ENCODE peak calls at places on chromosomes 4 and X, in seven cellular contexts. X is kidney glomerular epithelial cell, H is NCI-H187, V is HuH-7.5, F is GM19239, M is left ventricle myocardium inferior, L is Kasumi-1. K is an unnamed sample.
A peak's percentile ranks its signal among the peaks of the same experiment; 100 is the strongest.

GRCh38 chr4:27836505-27836904 is 975.9 kb downstream of the STIM2 start:
- DNase-seq in X (no peak), H (no peak), V (no peak), F (no peak), M (no peak), L (no peak), K (no peak)

GRCh38 chr4:4851081-4851480 is 8.4 kb upstream of the MSX1 start:
- DNase-seq in X (no peak), H (no peak), V (no peak), F (no peak), M (no peak), L (no peak), K (no peak)

GRCh38 chr4:12446237-12446636 is 1017.5 kb upstream of the HS3ST1 start:
- DNase-seq in X (no peak), H (no peak), V (no peak), F (no peak), M (no peak), L (no peak), K (no peak)

GRCh38 chr4:26144526-26145167 is 176.2 kb upstream of the RBPJ start:
- DNase-seq in X (no peak), H (no peak), V (no peak), F (no peak), M (no peak), L (no peak), K (no peak)

GRCh38 chrX:27883468-27884092 is 75.8 kb downstream of the MAGEB10 start:
- DNase-seq in X (no peak), H (no peak), V (no peak), F (no peak), M (no peak), L (no peak), K (no peak)

GRCh38 chr4:3316146-3316545 is 23.3 kb downstream of the RGS12 start:
- DNase-seq in X (no peak), H (no peak), V (no peak), F (no peak), M (no peak), L (no peak), K (no peak)

GRCh38 chrX:119427024-119427794 is 28.1 kb downstream of the SLC25A43 start:
- DNase-seq in X (no peak), H (no peak), V (no peak), F (peak; percentile 25), M (peak; percentile 41), L (peak; percentile 76), K (peak; percentile 54)

GRCh38 chr4:17082186-17082585 is 183.7 kb upstream of the LDB2 start:
- DNase-seq in X (no peak), H (no peak), V (no peak), F (no peak), M (no peak), L (no peak), K (no peak)

GRCh38 chr4:7295917-7296660 is 103.8 kb downstream of the SORCS2 start:
- DNase-seq in X (no peak), H (no peak), V (no peak), F (peak; percentile 23), M (peak; percentile 31), L (no peak), K (no peak)

GRCh38 chrX:128800138-128800537 is 723.2 kb downstream of the SMARCA1 start:
- DNase-seq in X (no peak), H (no peak), V (peak; percentile 5), F (no peak), M (no peak), L (no peak), K (no peak)

GRCh38 chr4:177453116-177453515 is 10.9 kb upstream of the AGA start:
- DNase-seq in X (no peak), H (no peak), V (no peak), F (no peak), M (no peak), L (no peak), K (no peak)

GRCh38 chr4:98469776-98470175 is 188.6 kb downstream of the TSPAN5 start:
- DNase-seq in X (no peak), H (no peak), V (no peak), F (no peak), M (no peak), L (no peak), K (no peak)

GRCh38 chr4:53688186-53688790 is 97.0 kb upstream of the LNX1 start:
- DNase-seq in X (peak; percentile 73), H (no peak), V (no peak), F (no peak), M (no peak), L (peak; percentile 96), K (peak; percentile 5)

GRCh38 chrX:17917945-17918577 is 57.0 kb upstream of the RAI2 start:
- DNase-seq in X (no peak), H (no peak), V (no peak), F (no peak), M (no peak), L (no peak), K (no peak)

GRCh38 chr4:40990202-40990898 is 224.0 kb downstream of the APBB2 start:
- DNase-seq in X (peak; percentile 94), H (no peak), V (no peak), F (no peak), M (no peak), L (peak; percentile 24), K (no peak)

GRCh38 chr4:156824451-156825060 is 147.0 kb downstream of the PDGFC start:
- DNase-seq in X (no peak), H (no peak), V (no peak), F (no peak), M (no peak), L (no peak), K (no peak)

GRCh38 chr4:600850-601515 is 24.4 kb upstream of the PDE6B start:
- DNase-seq in X (no peak), H (no peak), V (no peak), F (no peak), M (no peak), L (no peak), K (no peak)

GRCh38 chr4:30722916-30723270 is 2.7 kb downstream of the PCDH7 start:
- DNase-seq in X (no peak), H (no peak), V (no peak), F (no peak), M (no peak), L (no peak), K (no peak)

GRCh38 chrX:31224321-31225012 is 152.6 kb upstream of the FTHL17 start:
- DNase-seq in X (no peak), H (no peak), V (no peak), F (no peak), M (no peak), L (no peak), K (no peak)

GRCh38 chr4:20883677-20884076 is 183.4 kb downstream of the PACRGL start:
- DNase-seq in X (no peak), H (no peak), V (no peak), F (no peak), M (no peak), L (no peak), K (no peak)

GRCh38 chrX:19334945-19335626 is 8.6 kb upstream of the PDHA1 start:
- DNase-seq in X (no peak), H (peak; percentile 46), V (no peak), F (no peak), M (no peak), L (peak; percentile 61), K (no peak)

GRCh38 chr4:3702551-3703221 is 63.5 kb upstream of the ADRA2C start:
- DNase-seq in X (no peak), H (no peak), V (no peak), F (no peak), M (no peak), L (no peak), K (no peak)

GRCh38 chrX:74911494-74911893 is 13.8 kb downstream of the NEXMIF start:
- DNase-seq in X (no peak), H (no peak), V (no peak), F (no peak), M (no peak), L (no peak), K (no peak)

GRCh38 chrX:103729015-103729414 is 18.3 kb downstream of the TMEM31 start:
- DNase-seq in X (no peak), H (no peak), V (no peak), F (no peak), M (no peak), L (no peak), K (no peak)

GRCh38 chr4:2333356-2333841 is 71.5 kb upstream of the MXD4 start:
- DNase-seq in X (no peak), H (no peak), V (no peak), F (no peak), M (no peak), L (peak; percentile 36), K (peak; percentile 32)

GRCh38 chr4:17400696-17401095 is 111.2 kb downstream of the QDPR start:
- DNase-seq in X (no peak), H (no peak), V (no peak), F (no peak), M (no peak), L (no peak), K (no peak)

GRCh38 chr4:147361726-147362125 is 119.2 kb upstream of the EDNRA start:
- DNase-seq in X (peak; percentile 82), H (no peak), V (no peak), F (no peak), M (no peak), L (no peak), K (no peak)

GRCh38 chr4:121455285-121455684 is 74.5 kb upstream of the QRFPR start:
- DNase-seq in X (no peak), H (no peak), V (no peak), F (no peak), M (no peak), L (no peak), K (no peak)

GRCh38 chr4:4794421-4794820 is 65.0 kb upstream of the MSX1 start:
- DNase-seq in X (no peak), H (no peak), V (no peak), F (no peak), M (no peak), L (no peak), K (no peak)

GRCh38 chrX:120768681-120769080 is 107.0 kb downstream of the CT47B1 start:
- DNase-seq in X (no peak), H (no peak), V (no peak), F (no peak), M (no peak), L (no peak), K (no peak)

GRCh38 chr4:86152454-86152853 is 207.4 kb downstream of the MAPK10 start:
- DNase-seq in X (no peak), H (no peak), V (no peak), F (no peak), M (no peak), L (no peak), K (no peak)

GRCh38 chr4:23934915-23935314 is 45.1 kb upstream of the PPARGC1A start:
- DNase-seq in X (peak; percentile 81), H (peak; percentile 11), V (no peak), F (no peak), M (peak; percentile 70), L (peak; percentile 40), K (no peak)

K was measured in GF-D8.